ENCODE peak calls at places on chromosomes 16 and 17, in nine cellular contexts. D is lower leg skin, L is foreskin fibroblast, I is astrocyte of the spinal cord, R is psoas muscle, J is left ventricle myocardium inferior, T is thyroid gland, W is fibroblast of the aortic adventitia, C is mucosa of descending colon. E is an unnamed sample.

GRCh38 chr16:68429081-68429740 is 19.1 kb downstream of the SMPD3 start:
- DNase-seq in W (no peak), D (peak; percentile 66), J (no peak), T (no peak), R (no peak), L (no peak), I (no peak), C (no peak), E (no peak)

GRCh38 chr16:47779201-47780016 is 318.3 kb downstream of the PHKB start:
- DNase-seq in W (peak; percentile 19), I (no peak), T (no peak), C (no peak), R (no peak), J (no peak), L (no peak), D (no peak), E (peak; percentile 21)

GRCh38 chr17:3415610-3416009 is 4.4 kb downstream of the OR3A3 start:
- DNase-seq in W (no peak), L (no peak), C (no peak), R (no peak), D (no peak), T (no peak), I (no peak), J (no peak), E (no peak)

GRCh38 chr17:43661699-43662431 is at the start of gene MEOX1:
- DNase-seq in D (no peak), I (peak; percentile 68), L (peak; percentile 61), T (no peak), R (no peak), J (no peak), C (no peak), W (peak; percentile 63), E (no peak)

GRCh38 chr16:78264642-78265041 is 165.2 kb downstream of the WWOX start:
- DNase-seq in C (no peak), J (no peak), L (no peak), R (no peak), D (no peak), W (no peak), I (no peak), T (no peak), E (no peak)

GRCh38 chr17:30271102-30271501 is 20.6 kb downstream of the BLMH start:
- DNase-seq in W (peak; percentile 8), J (no peak), L (peak; percentile 56), R (no peak), D (no peak), T (no peak), I (peak; percentile 83), C (no peak), E (no peak)

GRCh38 chr16:67910162-67910561 is 17.1 kb downstream of the PSKH1 start:
- DNase-seq in T (no peak), R (no peak), D (no peak), I (peak; percentile 73), J (no peak), W (no peak), L (peak; percentile 74), C (no peak), E (no peak)

GRCh38 chr17:62652251-62653001 is 25.0 kb downstream of the MRC2 start:
- DNase-seq in L (peak; percentile 75), J (peak; percentile 74), W (peak; percentile 64), I (peak; percentile 69), T (peak; percentile 49), R (peak; percentile 84), D (no peak), C (peak; percentile 69), E (peak; percentile 90)

GRCh38 chr16:3902731-3903130 is 22.2 kb upstream of the CREBBP start:
- DNase-seq in I (peak; percentile 6), T (no peak), L (no peak), C (no peak), J (no peak), R (no peak), W (no peak), D (no peak), E (no peak)

GRCh38 chr17:70054961-70055360 is 20.1 kb upstream of the KCNJ16 start:
- DNase-seq in C (no peak), I (no peak), R (no peak), D (no peak), J (no peak), L (no peak), T (no peak), W (no peak), E (no peak)
- H3K4me3 ChIP-seq in C (no peak overlapping the region), I (no peak overlapping the region), R (no peak overlapping the region), D (no peak overlapping the region), J (no peak overlapping the region), L (no peak overlapping the region), T (no peak overlapping the region), W (no peak overlapping the region), E (no peak overlapping the region)

GRCh38 chr16:85828166-85828565 is 28.7 kb downstream of the COX4I1 start:
- DNase-seq in I (no peak), D (no peak), C (no peak), R (no peak), T (no peak), L (no peak), W (no peak), J (no peak), E (no peak)

GRCh38 chr16:85823328-85823920 is 23.9 kb downstream of the COX4I1 start:
- DNase-seq in I (no peak), J (no peak), D (no peak), L (no peak), T (no peak), R (no peak), W (no peak), C (no peak), E (no peak)

GRCh38 chr16:85824161-85825135 is 25.0 kb downstream of the COX4I1 start:
- DNase-seq in L (no peak), R (no peak), C (peak; percentile 33), W (no peak), D (no peak), J (no peak), T (no peak), I (no peak), E (no peak)

GRCh38 chr16:85826686-85827247 is 27.3 kb downstream of the COX4I1 start:
- DNase-seq in I (no peak), T (no peak), D (no peak), C (no peak), R (no peak), J (no peak), L (no peak), W (no peak), E (no peak)

GRCh38 chr16:85825326-85825725 is 25.8 kb downstream of the COX4I1 start:
- DNase-seq in T (no peak), W (no peak), C (no peak), J (no peak), I (no peak), D (no peak), L (no peak), R (no peak), E (no peak)
- TF ChIP-seq CTCF in T (no peak), W (peak; percentile 2), C (no peak), J (no peak), I (peak; percentile 6), D (no peak), L (no peak), R (no peak), E (no peak)

DNA sequence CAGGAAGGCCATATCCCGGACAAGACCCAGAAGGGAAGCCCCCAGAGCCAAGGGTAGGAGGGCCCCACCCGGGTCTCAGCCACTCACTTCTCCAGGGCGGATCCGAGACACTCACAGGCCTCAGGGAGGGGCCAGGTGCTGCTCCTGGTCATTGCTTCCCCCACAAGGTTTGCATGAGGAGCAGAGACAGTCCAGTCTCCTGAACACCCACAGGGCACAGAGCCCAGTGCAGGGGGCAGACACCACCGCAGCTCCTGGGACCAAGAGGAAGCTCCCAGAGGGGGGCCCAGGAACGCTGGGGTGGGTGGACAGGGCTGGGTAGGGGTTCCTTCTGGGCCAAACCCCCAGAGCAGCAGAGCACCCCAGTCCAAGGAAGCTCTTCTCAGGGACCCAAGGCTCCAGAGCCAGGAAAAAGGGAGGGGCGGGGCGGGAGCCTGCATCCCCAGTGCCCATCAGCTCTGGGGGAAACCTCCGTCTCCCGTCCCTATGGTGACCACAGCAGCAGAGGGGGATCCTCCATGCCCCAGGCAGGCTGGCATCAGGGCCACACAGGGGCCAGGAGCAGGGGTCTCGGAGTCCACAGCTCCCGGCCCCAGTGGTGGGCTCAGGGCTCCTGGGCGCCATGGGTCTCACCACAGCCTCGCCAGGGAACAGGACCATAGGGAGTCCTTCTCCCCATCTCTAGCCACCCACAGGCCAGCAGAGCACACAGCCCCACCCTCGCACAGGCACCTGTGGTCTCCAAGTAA is 816 bp upstream of the MRPL28 start:
- DNase-seq in J (no peak), I (no peak), T (peak; percentile 24), L (no peak), D (no peak), C (peak; percentile 66), W (no peak), R (no peak), E (no peak)
- H3K4me3 ChIP-seq in J (peak overlapping the region; percentile 65), I (no peak overlapping the region), T (no peak overlapping the region), L (peak overlapping the region; percentile 41), D (no peak overlapping the region), C (no peak overlapping the region), W (peak overlapping the region; percentile 6), R (peak overlapping the region; percentile 60), E (no peak overlapping the region)

GRCh38 chr17:981292-981658 is 1.7 kb upstream of the NXN start:
- DNase-seq in C (no peak), D (no peak), L (no peak), W (no peak), J (no peak), R (no peak), I (no peak), T (no peak), E (no peak)
- TF ChIP-seq CTCF in C (peak; percentile 1), D (no peak), L (no peak), W (no peak), J (no peak), R (no peak), I (no peak), T (peak; percentile 7), E (no peak)

E was measured in right lobe of liver.